ENCODE peak calls at places on chromosomes 4 and X, in eight cellular contexts. Q, N, K, I, C, Z, B and D are unnamed samples.

GRCh38 chr4:138870739-138871633 is 144.6 kb upstream of the NOCT start:
- DNase-seq in Q (peak; percentile 74), N (peak; percentile 33), K (no peak), I (peak; percentile 11), C (peak; percentile 59), Z (peak; percentile 73), B (peak; percentile 12), D (peak; percentile 70)

GRCh38 chr4:11182586-11183357 is 245.9 kb downstream of the HS3ST1 start:
- DNase-seq in Q (no peak), N (no peak), K (no peak), I (no peak), C (peak; percentile 5), Z (no peak), B (no peak), D (no peak)

GRCh38 chr4:72209600-72209999 is 177.8 kb downstream of the NPFFR2 start:
- DNase-seq in Q (no peak), N (no peak), K (peak; percentile 41), I (no peak), C (no peak), Z (no peak), B (no peak), D (peak; percentile 1)

GRCh38 chrX:11629593-11630211 is 36.0 kb downstream of the ARHGAP6 start:
- DNase-seq in Q (no peak), N (no peak), K (peak; percentile 9), I (no peak), C (peak; percentile 62), Z (no peak), B (no peak), D (no peak)

GRCh38 chr4:8272472-8273428 is 3.2 kb downstream of the HTRA3 start:
- DNase-seq in Q (no peak), N (no peak), K (no peak), I (no peak), C (no peak), Z (no peak), B (no peak), D (no peak)

GRCh38 chrX:1205681-1206611 is 6.5 kb downstream of the CRLF2 start:
- DNase-seq in Q (no peak), N (peak; percentile 21), K (no peak), I (no peak), C (peak; percentile 22), Z (no peak), B (no peak), D (peak; percentile 73)

GRCh38 chrX:137896123-137896522 is 330.2 kb downstream of the ZIC3 start:
- DNase-seq in Q (no peak), N (no peak), K (no peak), I (no peak), C (no peak), Z (no peak), B (no peak), D (no peak)

GRCh38 chr4:48261288-48261687 is 8.3 kb downstream of the TEC start:
- DNase-seq in Q (no peak), N (no peak), K (no peak), I (no peak), C (peak; percentile 55), Z (no peak), B (no peak), D (no peak)

GRCh38 chrX:39725928-39726619 is 371.7 kb downstream of the BCOR start:
- DNase-seq in Q (no peak), N (no peak), K (no peak), I (no peak), C (peak; percentile 92), Z (no peak), B (no peak), D (no peak)

GRCh38 chr4:135365065-135365464 is 1163.5 kb upstream of the PABPC4L start:
- DNase-seq in Q (no peak), N (no peak), K (no peak), I (no peak), C (peak; percentile 8), Z (no peak), B (no peak), D (no peak)

GRCh38 chr4:4575284-4576211 is 33.7 kb upstream of the STX18 start:
- DNase-seq in Q (peak; percentile 31), N (peak; percentile 52), K (no peak), I (peak; percentile 47), C (peak; percentile 46), Z (peak; percentile 70), B (peak; percentile 28), D (peak; percentile 70)

GRCh38 chrX:22314692-22315091 is 42.0 kb downstream of the CBLL2 start:
- DNase-seq in Q (no peak), N (no peak), K (no peak), I (no peak), C (peak; percentile 32), Z (no peak), B (no peak), D (no peak)

GRCh38 chr4:139035650-139036049 is 20.1 kb downstream of the NOCT start:
- DNase-seq in Q (no peak), N (no peak), K (no peak), I (no peak), C (no peak), Z (no peak), B (no peak), D (no peak)

GRCh38 chr4:77619408-77619807 is 13.8 kb downstream of the CXCL13 start:
- DNase-seq in Q (peak; percentile 24), N (no peak), K (no peak), I (no peak), C (no peak), Z (no peak), B (no peak), D (no peak)

GRCh38 chr4:71188197-71188625 is 150.6 kb upstream of the SLC4A4 start:
- DNase-seq in Q (no peak), N (no peak), K (no peak), I (no peak), C (peak; percentile 26), Z (peak; percentile 13), B (no peak), D (peak; percentile 24)

GRCh38 chr4:184824081-184824775 is 1.5 kb downstream of the ACSL1 start:
- DNase-seq in Q (no peak), N (no peak), K (no peak), I (no peak), C (no peak), Z (no peak), B (no peak), D (no peak)

GRCh38 chr4:147735413-147736301 is 3.8 kb downstream of the ARHGAP10 start:
- DNase-seq in Q (no peak), N (no peak), K (no peak), I (no peak), C (no peak), Z (no peak), B (no peak), D (no peak)

GRCh38 chr4:174157106-174157607 is 126.3 kb downstream of the FBXO8 start:
- DNase-seq in Q (no peak), N (no peak), K (no peak), I (no peak), C (peak; percentile 48), Z (no peak), B (no peak), D (no peak)

GRCh38 chr4:153616005-153616555 is 68.0 kb upstream of the TLR2 start:
- DNase-seq in Q (no peak), N (peak; percentile 9), K (no peak), I (no peak), C (no peak), Z (no peak), B (no peak), D (no peak)

GRCh38 chr4:112029642-112030235 is 115.5 kb upstream of the FAM241A start:
- DNase-seq in Q (no peak), N (no peak), K (no peak), I (no peak), C (peak; percentile 6), Z (no peak), B (no peak), D (no peak)

GRCh38 chr4:108168213-108168671 is 490 bp downstream of the LEF1 start:
- DNase-seq in Q (no peak), N (peak; percentile 38), K (no peak), I (no peak), C (no peak), Z (no peak), B (no peak), D (no peak)

GRCh38 chrX:10045327-10046000 is 78.3 kb downstream of the CLDN34 start:
- DNase-seq in Q (no peak), N (no peak), K (no peak), I (no peak), C (no peak), Z (no peak), B (no peak), D (no peak)

GRCh38 chr4:25702848-25703247 is 47.2 kb downstream of the SLC34A2 start:
- DNase-seq in Q (no peak), N (no peak), K (peak; percentile 54), I (peak; percentile 2), C (peak; percentile 8), Z (no peak), B (no peak), D (peak; percentile 40)

GRCh38 chrX:115591420-115591819 is 30.4 kb downstream of the PLS3 start:
- DNase-seq in Q (no peak), N (no peak), K (no peak), I (no peak), C (no peak), Z (no peak), B (no peak), D (no peak)

GRCh38 chrX:52988985-52989917 is 30.9 kb upstream of the FAM156A start:
- DNase-seq in Q (no peak), N (no peak), K (no peak), I (no peak), C (peak; percentile 38), Z (no peak), B (no peak), D (peak; percentile 45)

GRCh38 chrX:153441296-153441695 is 4.6 kb downstream of the TREX2 start:
- DNase-seq in Q (no peak), N (no peak), K (no peak), I (no peak), C (no peak), Z (no peak), B (no peak), D (no peak)

GRCh38 chr4:1326751-1327525 is 20.1 kb upstream of the UVSSA start:
- DNase-seq in Q (no peak), N (no peak), K (no peak), I (no peak), C (no peak), Z (no peak), B (no peak), D (no peak)